ENCODE peak calls at places on chromosome 20, in six cellular contexts. W is right cardiac atrium; I is GM12891; J is astrocyte of the cerebellum; E is naive thymus-derived CD4-positive, alpha-beta T cell; V is CD8-positive, alpha-beta T cell. T is an unnamed sample.

GRCh38 chr20:7094438-7094997 is 327.0 kb downstream of the BMP2 start:
- DNase-seq in W (no peak), I (no peak), J (no peak), E (no peak), V (no peak), T (peak; percentile 62)

GRCh38 chr20:56393133-56393472 is 658 bp downstream of the CSTF1 start:
- DNase-seq in W (no peak), I (no peak), J (no peak), E (peak; percentile 44), V (no peak), T (peak; percentile 15)

GRCh38 chr20:61736001-61736635 is 329.6 kb downstream of the TAF4 start:
- DNase-seq in W (peak; percentile 33), I (no peak), J (no peak), E (no peak), V (no peak), T (no peak)

GRCh38 chr20:20743511-20744169 is 31.2 kb upstream of the RALGAPA2 start:
- DNase-seq in W (peak; percentile 93), I (no peak), J (no peak), E (no peak), V (no peak), T (no peak)

GRCh38 chr20:47810116-47810672 is 24.9 kb upstream of the SULF2 start:
- DNase-seq in W (no peak), I (no peak), J (no peak), E (no peak), V (no peak), T (no peak)

GRCh38 chr20:5885866-5886265 is 64.5 kb downstream of the TRMT6 start:
- DNase-seq in W (no peak), I (no peak), J (no peak), E (no peak), V (no peak), T (no peak)

GRCh38 chr20:19074828-19075516 is 137.5 kb upstream of the SLC24A3 start:
- DNase-seq in W (peak; percentile 46), I (no peak), J (no peak), E (no peak), V (peak; percentile 9), T (no peak)

GRCh38 chr20:11267131-11267761 is 593.4 kb upstream of the JAG1 start:
- DNase-seq in W (peak; percentile 60), I (peak; percentile 23), J (peak; percentile 93), E (no peak), V (no peak), T (peak; percentile 96)

GRCh38 chr20:35320396-35321126 is 28.3 kb upstream of the FAM83C start:
- DNase-seq in W (no peak), I (no peak), J (no peak), E (no peak), V (no peak), T (peak; percentile 78)

GRCh38 chr20:58982406-58983114 is 1.5 kb downstream of the NELFCD start:
- DNase-seq in W (no peak), I (no peak), J (no peak), E (no peak), V (no peak), T (no peak)

GRCh38 chr20:14622796-14623195 is 285.4 kb upstream of the FLRT3 start:
- DNase-seq in W (no peak), I (no peak), J (peak; percentile 0), E (no peak), V (no peak), T (peak; percentile 47)

GRCh38 chr20:44070139-44070900 is 116.7 kb downstream of the JPH2 start:
- DNase-seq in W (no peak), I (no peak), J (no peak), E (peak; percentile 81), V (peak; percentile 31), T (no peak)

GRCh38 chr20:53949319-53949839 is 121.0 kb downstream of the BCAS1 start:
- DNase-seq in W (peak; percentile 73), I (no peak), J (peak; percentile 90), E (peak; percentile 89), V (peak; percentile 63), T (peak; percentile 89)

GRCh38 chr20:47263502-47264084 is 92.9 kb downstream of the ZMYND8 start:
- DNase-seq in W (no peak), I (no peak), J (no peak), E (no peak), V (no peak), T (no peak)

GRCh38 chr20:2109425-2110210 is 8.0 kb downstream of the STK35 start:
- DNase-seq in W (peak; percentile 77), I (no peak), J (no peak), E (no peak), V (no peak), T (peak; percentile 48)

GRCh38 chr20:1816384-1817381 is 78.5 kb upstream of the SIRPA start:
- DNase-seq in W (no peak), I (no peak), J (no peak), E (peak; percentile 34), V (no peak), T (peak; percentile 16)

GRCh38 chr20:18427214-18427613 is 39.6 kb downstream of the DZANK1 start:
- DNase-seq in W (no peak), I (no peak), J (no peak), E (no peak), V (no peak), T (no peak)

GRCh38 chr20:24769878-24770627 is 179.0 kb upstream of the CST7 start:
- DNase-seq in W (peak; percentile 59), I (no peak), J (no peak), E (no peak), V (no peak), T (no peak)

GRCh38 chr20:46572181-46572580 is 21.7 kb upstream of the OCSTAMP start:
- DNase-seq in W (peak; percentile 85), I (no peak), J (no peak), E (no peak), V (no peak), T (no peak)

GRCh38 chr20:12660918-12661317 is 347.9 kb upstream of the SPTLC3 start:
- DNase-seq in W (no peak), I (no peak), J (no peak), E (no peak), V (no peak), T (no peak)

GRCh38 chr20:4169360-4170214 is 154.2 kb upstream of the RNF24 start:
- DNase-seq in W (no peak), I (no peak), J (no peak), E (no peak), V (no peak), T (no peak)

T was measured in iris pigment epithelial cell.